ENCODE peak calls at places on chromosomes 5 and 9, in six cellular contexts. A is CD8-positive, alpha-beta T cell; Z is GM12865; I is upper lobe of right lung; R is upper lobe of left lung; S is fibroblast of pulmonary artery. E is an unnamed sample.

GRCh38 chr9:94097788-94098413 is 13.6 kb downstream of the PTPDC1 start:
- DNase-seq in I (no peak), Z (no peak), S (peak; percentile 97), A (no peak), R (no peak), E (peak; percentile 93)

GRCh38 chr9:92668746-92669526 is 995 bp downstream of the IPPK start:
- DNase-seq in R (peak; percentile 22), Z (peak; percentile 51), A (no peak), I (peak; percentile 76), S (peak; percentile 61), E (peak; percentile 83)

GRCh38 chr9:120735415-120736126 is 21.3 kb upstream of the MEGF9 start:
- DNase-seq in R (peak; percentile 88), I (peak; percentile 87), Z (no peak), S (peak; percentile 90), A (no peak), E (peak; percentile 74)

GRCh38 chr9:69945671-69946141 is 97.9 kb upstream of the MAMDC2 start:
- DNase-seq in S (peak; percentile 85), R (peak; percentile 67), A (no peak), Z (no peak), I (no peak), E (peak; percentile 86)

GRCh38 chr9:3929345-3930150 is 370.3 kb downstream of the GLIS3 start:
- DNase-seq in Z (no peak), A (no peak), I (no peak), R (no peak), S (no peak), E (no peak)

GRCh38 chr5:120152472-120152871 is 311.6 kb upstream of the PRR16 start:
- DNase-seq in A (no peak), S (peak; percentile 93), I (no peak), Z (no peak), R (no peak), E (peak; percentile 89)

GRCh38 chr5:156552855-156553358 is 225.9 kb downstream of the SGCD start:
- DNase-seq in R (no peak), I (no peak), Z (no peak), S (no peak), A (no peak), E (no peak)

GRCh38 chr9:124254261-124254682 is 3.5 kb upstream of the NEK6 start:
- DNase-seq in Z (peak; percentile 96), S (no peak), R (no peak), I (no peak), A (no peak), E (no peak)

GRCh38 chr9:97769208-97769607 is 72.1 kb upstream of the XPA start:
- DNase-seq in R (no peak), S (no peak), A (no peak), Z (no peak), I (no peak), E (no peak)

GRCh38 chr5:142688278-142688677 is 2.4 kb upstream of the FGF1 start:
- DNase-seq in S (no peak), A (no peak), R (no peak), Z (no peak), I (no peak), E (no peak)
- TF ChIP-seq CTCF in S (no peak), A (no peak), R (no peak), Z (no peak), I (no peak), E (no peak)

GRCh38 chr5:1006656-1007071 is 1.9 kb upstream of the NKD2 start:
- DNase-seq in I (peak; percentile 50), Z (no peak), A (no peak), S (no peak), R (no peak), E (no peak)

GRCh38 chr5:1005362-1005851 is 3.2 kb upstream of the NKD2 start:
- DNase-seq in S (no peak), Z (no peak), R (no peak), I (peak; percentile 63), A (no peak), E (no peak)

GRCh38 chr5:1003296-1003937 is 5.2 kb upstream of the NKD2 start:
- DNase-seq in R (peak; percentile 53), I (peak; percentile 75), A (no peak), Z (no peak), S (no peak), E (peak; percentile 12)

GRCh38 chr5:1005904-1006655 is 2.5 kb upstream of the NKD2 start:
- DNase-seq in A (no peak), I (peak; percentile 46), Z (no peak), S (no peak), R (no peak), E (no peak)

GRCh38 chr5:1004598-1005361 is 3.8 kb upstream of the NKD2 start:
- DNase-seq in Z (no peak), A (peak; percentile 67), S (peak; percentile 60), I (peak; percentile 87), R (peak; percentile 54), E (peak; percentile 33)
- TF ChIP-seq CTCF in Z (peak; percentile 4), A (no peak), S (peak; percentile 38), I (peak; percentile 51), R (no peak), E (peak; percentile 39)

GRCh38 chr5:150487199-150488061 is 20.5 kb upstream of the NDST1 start:
- DNase-seq in A (no peak), Z (peak; percentile 56), S (peak; percentile 44), R (peak; percentile 71), I (no peak), E (no peak)
- TF ChIP-seq CTCF in A (no peak), Z (peak; percentile 12), S (peak; percentile 34), R (no peak), I (peak; percentile 22), E (peak; percentile 1)

DNA sequence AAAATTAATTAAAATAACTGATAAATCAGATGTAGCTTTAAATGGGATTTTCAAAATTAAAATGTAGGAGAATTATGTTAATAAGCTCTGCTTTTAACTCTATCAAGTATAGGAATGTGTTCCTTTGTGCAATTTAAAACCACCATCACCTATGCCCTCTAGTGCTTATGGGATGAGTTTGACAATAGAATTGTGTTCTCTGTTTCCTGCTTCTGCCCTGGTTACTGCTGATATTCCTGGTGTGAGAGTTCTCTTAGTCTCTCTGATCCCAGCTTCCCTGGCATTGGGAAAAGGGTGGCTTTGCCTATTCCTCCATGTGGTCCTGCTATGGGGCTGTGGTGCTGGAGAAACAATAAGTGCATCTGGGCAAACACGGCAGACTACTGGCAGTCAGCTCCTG is 8.1 kb downstream of the LRRTM2 start:
- DNase-seq in I (no peak), Z (no peak), S (no peak), R (no peak), A (no peak), E (no peak)
- TF ChIP-seq CTCF in I (no peak), Z (no peak), S (no peak), R (no peak), A (no peak), E (no peak)

GRCh38 chr5:93595420-93596136 is 12.6 kb downstream of the NR2F1 start:
- DNase-seq in A (peak; percentile 47), R (no peak), S (no peak), I (no peak), Z (no peak), E (peak; percentile 91)
- TF ChIP-seq CTCF in A (no peak), R (no peak), S (no peak), I (no peak), Z (no peak), E (no peak)

GRCh38 chr5:92180406-92180805 is 797.3 kb upstream of the ARRDC3 start:
- DNase-seq in I (no peak), Z (no peak), R (no peak), S (no peak), A (no peak), E (no peak)

GRCh38 chr5:92177926-92178487 is 794.9 kb upstream of the ARRDC3 start:
- DNase-seq in R (no peak), S (peak; percentile 3), Z (no peak), A (no peak), I (no peak), E (no peak)

GRCh38 chr5:92179651-92180050 is 796.5 kb upstream of the ARRDC3 start:
- DNase-seq in I (no peak), A (no peak), Z (no peak), R (no peak), S (no peak), E (no peak)
- TF ChIP-seq CTCF in I (no peak), A (no peak), Z (no peak), R (no peak), S (no peak), E (no peak)

GRCh38 chr5:140633081-140633471 is at the start of gene CD14:
- DNase-seq in R (peak; percentile 82), S (peak; percentile 40), I (peak; percentile 72), A (no peak), Z (no peak), E (peak; percentile 44)

GRCh38 chr5:140634103-140634502 is 1.1 kb upstream of the CD14 start:
- DNase-seq in Z (no peak), S (no peak), R (no peak), A (no peak), I (no peak), E (no peak)

GRCh38 chr5:140637722-140638473 is 1.4 kb upstream of the TMCO6 start:
- DNase-seq in A (no peak), Z (no peak), S (no peak), R (no peak), I (no peak), E (no peak)

GRCh38 chr5:140632366-140633080 is 452 bp downstream of the CD14 start:
- DNase-seq in I (peak; percentile 92), A (peak; percentile 74), Z (peak; percentile 69), R (peak; percentile 67), S (peak; percentile 78), E (peak; percentile 52)

DNA sequence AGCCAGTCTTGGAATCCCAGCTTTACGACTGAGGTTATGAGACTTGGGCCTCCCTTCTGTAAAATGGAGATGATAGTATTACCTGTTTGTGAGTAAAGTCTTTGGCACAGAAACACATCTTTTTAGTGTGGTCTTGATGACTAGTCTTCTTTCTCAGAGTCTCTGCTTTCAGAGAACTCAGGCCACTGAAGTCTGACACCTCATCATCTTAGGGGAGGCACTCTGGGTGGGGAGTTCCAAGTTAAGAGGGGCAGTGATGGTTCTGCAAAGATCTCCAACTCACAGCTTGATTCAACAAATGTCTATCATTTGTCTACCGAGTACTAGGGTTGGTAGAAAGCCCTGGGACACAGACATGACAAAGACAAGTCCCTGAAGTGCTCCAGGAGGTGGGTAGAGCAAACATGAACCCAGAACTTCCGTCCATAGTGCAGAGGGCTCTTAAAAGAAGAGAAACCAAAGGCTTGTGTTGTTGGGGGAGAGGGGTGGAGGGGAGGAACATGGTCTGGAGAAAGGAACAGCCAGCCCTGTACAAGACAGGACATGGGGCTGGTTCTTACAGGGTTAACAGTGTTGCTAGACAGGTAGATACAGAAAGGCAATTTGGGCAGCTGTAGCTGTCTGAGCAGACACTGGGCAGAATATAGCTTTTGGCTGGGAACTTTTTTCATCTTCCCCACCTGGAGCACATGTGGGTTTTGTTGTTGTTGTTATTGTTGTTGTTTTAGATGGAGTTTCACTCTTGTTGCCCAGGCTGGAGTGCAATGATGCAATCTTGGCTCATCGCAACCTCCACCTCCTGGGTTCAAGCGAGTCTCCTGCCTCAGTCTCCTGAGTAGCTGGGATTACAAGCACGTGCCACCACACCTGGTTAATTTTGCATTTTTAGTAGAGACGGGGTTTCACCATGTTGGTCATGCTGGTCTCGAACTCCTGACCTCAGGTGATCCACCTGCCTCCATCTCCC is 2.6 kb upstream of the CD14 start:
- DNase-seq in A (no peak), Z (no peak), S (no peak), I (no peak), R (no peak), E (no peak)
- TF ChIP-seq CTCF in A (no peak), Z (no peak), S (no peak), I (no peak), R (no peak), E (no peak)